ENCODE peak calls at places on chromosomes 7 and 10, in five cellular contexts. F is IMR-90, N is left ventricle myocardium inferior, M is colonic mucosa, S is A549. O is an unnamed sample.
A peak's percentile ranks its signal among the peaks of the same experiment; 100 is the strongest.

GRCh38 chr7:157620616-157621015 is 283.8 kb downstream of the DNAJB6 start:
- DNase-seq in F (no peak), N (no peak), M (no peak), S (no peak), O (no peak)

GRCh38 chr7:128027485-128027980 is 3.7 kb downstream of the LRRC4 start:
- DNase-seq in F (peak; percentile 25), N (no peak), M (peak; percentile 35), S (no peak), O (no peak)

GRCh38 chr7:150941983-150942590 is 36.0 kb downstream of the KCNH2 start:
- DNase-seq in F (no peak), N (peak; percentile 72), M (peak; percentile 76), S (no peak), O (no peak)

GRCh38 chr7:65438593-65438992 is 64.9 kb downstream of the ZNF92 start:
- DNase-seq in F (peak; percentile 88), N (no peak), M (no peak), S (no peak), O (no peak)

GRCh38 chr7:146878901-146879300 is 762.3 kb downstream of the CNTNAP2 start:
- DNase-seq in F (no peak), N (no peak), M (no peak), S (no peak), O (no peak)

GRCh38 chr7:39184387-39184786 is 206.7 kb downstream of the POU6F2 start:
- DNase-seq in F (no peak), N (no peak), M (no peak), S (no peak), O (no peak)

GRCh38 chr10:111203615-111204014 is 126.8 kb downstream of the ADRA2A start:
- DNase-seq in F (no peak), N (peak; percentile 43), M (no peak), S (no peak), O (no peak)

GRCh38 chr10:121654021-121654545 is 55.8 kb upstream of the FGFR2 start:
- DNase-seq in F (no peak), N (no peak), M (no peak), S (no peak), O (no peak)

GRCh38 chr7:44278451-44279161 is 46.8 kb downstream of the CAMK2B start:
- DNase-seq in F (peak; percentile 75), N (peak; percentile 8), M (no peak), S (no peak), O (peak; percentile 7)

GRCh38 chr7:5455581-5456222 is 32.1 kb upstream of the TNRC18 start:
- DNase-seq in F (no peak), N (no peak), M (no peak), S (no peak), O (no peak)

GRCh38 chr10:36141786-36142560 is 499.9 kb upstream of the FZD8 start:
- DNase-seq in F (no peak), N (no peak), M (no peak), S (no peak), O (no peak)

GRCh38 chr7:2148189-2148588 is 84.6 kb downstream of the MAD1L1 start:
- DNase-seq in F (no peak), N (no peak), M (no peak), S (no peak), O (no peak)
- TF ChIP-seq CTCF in F (no peak), N (no peak), M (no peak), S (no peak), O (peak; percentile 14)

GRCh38 chr10:15879058-15879457 is 18.8 kb upstream of the MINDY3 start:
- DNase-seq in F (peak; percentile 40), N (no peak), M (no peak), S (peak; percentile 46), O (no peak)
- TF ChIP-seq CTCF in F (peak; percentile 66), N (peak; percentile 68), M (no peak), S (peak; percentile 77), O (peak; percentile 82)

GRCh38 chr10:18601321-18601720 is 50.1 kb downstream of the NSUN6 start:
- DNase-seq in F (no peak), N (no peak), M (no peak), S (no peak), O (no peak)
- TF ChIP-seq CTCF in F (no peak), N (no peak), M (no peak), S (no peak), O (no peak)

GRCh38 chr7:23276381-23276780 is 22.8 kb upstream of the MALSU1 start:
- DNase-seq in F (no peak), N (no peak), M (no peak), S (peak; percentile 33), O (no peak)
- TF ChIP-seq CTCF in F (no peak), N (no peak), M (no peak), S (no peak), O (peak; percentile 13)

GRCh38 chr10:84590794-84591193 is 262.4 kb downstream of the CCSER2 start:
- DNase-seq in F (no peak), N (peak; percentile 21), M (no peak), S (no peak), O (no peak)

GRCh38 chr10:84588971-84589370 is 260.6 kb downstream of the CCSER2 start:
- DNase-seq in F (no peak), N (no peak), M (no peak), S (no peak), O (no peak)

GRCh38 chr10:84588426-84588825 is 260.0 kb downstream of the CCSER2 start:
- DNase-seq in F (no peak), N (no peak), M (no peak), S (no peak), O (no peak)

GRCh38 chr10:84587789-84588188 is 259.4 kb downstream of the CCSER2 start:
- DNase-seq in F (no peak), N (no peak), M (no peak), S (no peak), O (no peak)

GRCh38 chr10:84589526-84590205 is 261.3 kb downstream of the CCSER2 start:
- DNase-seq in F (no peak), N (no peak), M (no peak), S (no peak), O (no peak)
- TF ChIP-seq CTCF in F (no peak), N (no peak), M (no peak), S (no peak), O (no peak)

GRCh38 chr10:127720142-127720541 is 16.8 kb upstream of the FOXI2 start:
- DNase-seq in F (no peak), N (no peak), M (no peak), S (no peak), O (no peak)

GRCh38 chr10:127720903-127721302 is 16.1 kb upstream of the FOXI2 start:
- DNase-seq in F (no peak), N (no peak), M (no peak), S (no peak), O (no peak)

GRCh38 chr10:127715249-127715648 is 21.7 kb upstream of the FOXI2 start:
- DNase-seq in F (no peak), N (no peak), M (no peak), S (no peak), O (no peak)

GRCh38 chr10:127715782-127716378 is 21.1 kb upstream of the FOXI2 start:
- DNase-seq in F (no peak), N (no peak), M (no peak), S (peak; percentile 28), O (no peak)
- TF ChIP-seq CTCF in F (peak; percentile 15), N (peak; percentile 63), M (peak; percentile 20), S (peak; percentile 62), O (peak; percentile 76)

GRCh38 chr7:26667514-26668133 is 196.8 kb downstream of the SKAP2 start:
- DNase-seq in F (peak; percentile 90), N (no peak), M (peak; percentile 81), S (peak; percentile 94), O (peak; percentile 19)
- TF ChIP-seq CTCF in F (peak; percentile 95), N (peak; percentile 77), M (peak; percentile 58), S (peak; percentile 98), O (peak; percentile 95)

GRCh38 chr10:129877773-129878371 is 86.2 kb downstream of the EBF3 start:
- DNase-seq in F (no peak), N (no peak), M (peak; percentile 44), S (peak; percentile 22), O (no peak)
- TF ChIP-seq CTCF in F (no peak), N (peak; percentile 66), M (peak; percentile 54), S (peak; percentile 32), O (peak; percentile 45)

O was measured in D721Med.